ENCODE peak calls at places on chromosome 19, in eight cellular contexts. Q, X, J, D, T, U, A and W are unnamed samples.

GRCh38 chr19:1076951-1077350 is 10.0 kb downstream of the ARHGAP45 start:
- DNase-seq in Q (peak; percentile 14), A (peak; percentile 73), D (no peak), J (no peak), U (no peak), T (no peak), X (no peak), W (no peak)

GRCh38 chr19:35008891-35009341 is 8.8 kb downstream of the GRAMD1A start:
- DNase-seq in D (no peak), U (no peak), X (no peak), Q (no peak), J (no peak), T (no peak), A (no peak), W (no peak)

GRCh38 chr19:35013820-35014754 is 14.0 kb downstream of the GRAMD1A start:
- DNase-seq in X (no peak), A (no peak), Q (no peak), U (no peak), J (no peak), D (no peak), T (no peak), W (no peak)

GRCh38 chr19:49210108-49210900 is 52.7 kb downstream of the TRPM4 start:
- DNase-seq in U (peak; percentile 94), X (no peak), D (peak; percentile 49), T (peak; percentile 33), Q (peak; percentile 56), A (no peak), J (no peak), W (no peak)

GRCh38 chr19:30091456-30091855 is 149.4 kb downstream of the URI1 start:
- DNase-seq in D (no peak), Q (no peak), T (no peak), X (no peak), U (no peak), A (no peak), J (no peak), W (no peak)

GRCh38 chr19:23440207-23440606 is 44.9 kb upstream of the ZNF91 start:
- DNase-seq in D (no peak), Q (peak; percentile 47), U (no peak), A (no peak), T (no peak), X (peak; percentile 9), J (no peak), W (no peak)

GRCh38 chr19:34962281-34962944 is 1.6 kb downstream of the ZNF792 start:
- DNase-seq in D (no peak), Q (peak; percentile 70), X (no peak), T (no peak), A (no peak), U (no peak), J (no peak), W (no peak)

GRCh38 chr19:35756373-35757230 is at the start of gene HSPB6:
- DNase-seq in A (no peak), J (peak; percentile 91), Q (no peak), D (peak; percentile 91), U (peak; percentile 49), X (no peak), T (peak; percentile 84), W (no peak)

GRCh38 chr19:2214253-2214652 is 21.9 kb downstream of the PLEKHJ1 start:
- DNase-seq in J (no peak), Q (no peak), U (no peak), D (peak; percentile 13), X (no peak), A (no peak), T (no peak), W (no peak)

GRCh38 chr19:34171539-34171876 is 796 bp upstream of the LSM14A start:
- DNase-seq in U (no peak), Q (no peak), T (peak; percentile 89), A (no peak), X (peak; percentile 55), J (no peak), D (peak; percentile 73), W (peak; percentile 59)

GRCh38 chr19:8087876-8088275 is 35.3 kb downstream of the CCL25 start:
- DNase-seq in T (no peak), X (no peak), A (no peak), J (no peak), D (no peak), U (no peak), Q (no peak), W (no peak)

GRCh38 chr19:731000-731399 is 19.9 kb upstream of the MISP start:
- DNase-seq in U (no peak), D (no peak), Q (no peak), X (no peak), T (no peak), A (no peak), J (no peak), W (no peak)

GRCh38 chr19:31066385-31066784 is 282.9 kb downstream of the TSHZ3 start:
- DNase-seq in A (no peak), T (peak; percentile 76), Q (no peak), D (peak; percentile 65), X (peak; percentile 84), J (no peak), U (no peak), W (peak; percentile 0)

GRCh38 chr19:12778020-12778904 is 2.9 kb upstream of the HOOK2 start:
- DNase-seq in Q (peak; percentile 90), U (peak; percentile 56), D (peak; percentile 78), J (peak; percentile 88), A (peak; percentile 75), X (no peak), T (peak; percentile 76), W (no peak)

GRCh38 chr19:44645407-44646048 is 1.8 kb downstream of the PVR start:
- DNase-seq in U (no peak), J (no peak), A (no peak), T (no peak), D (no peak), X (no peak), Q (no peak), W (no peak)

GRCh38 chr19:51799311-51799997 is 4.5 kb downstream of the FPR3 start:
- DNase-seq in T (peak; percentile 97), X (no peak), D (peak; percentile 97), Q (peak; percentile 52), U (no peak), A (peak; percentile 72), J (peak; percentile 90), W (peak; percentile 90)
- TF ChIP-seq CTCF in T (peak; percentile 5), X (no peak), D (peak; percentile 7), Q (no peak), U (no peak), A (no peak), J (no peak), W (no peak)

GRCh38 chr19:58400916-58401824 is 5.7 kb downstream of the RNF225 start:
- DNase-seq in A (peak; percentile 98), T (peak; percentile 99), X (peak; percentile 97), J (peak; percentile 99), Q (peak; percentile 99), D (peak; percentile 99), U (peak; percentile 100), W (peak; percentile 98)

GRCh38 chr19:58399903-58400637 is 4.6 kb downstream of the RNF225 start:
- DNase-seq in D (no peak), A (no peak), J (peak; percentile 51), Q (no peak), T (no peak), X (no peak), U (no peak), W (no peak)

GRCh38 chr19:58400638-58400915 is 5.1 kb downstream of the RNF225 start:
- DNase-seq in U (no peak), Q (no peak), X (no peak), T (no peak), J (no peak), A (no peak), D (no peak), W (no peak)

GRCh38 chr19:58398545-58398944 is 3.1 kb downstream of the RNF225 start:
- DNase-seq in J (no peak), Q (no peak), U (no peak), A (no peak), T (no peak), D (no peak), X (no peak), W (no peak)

DNA sequence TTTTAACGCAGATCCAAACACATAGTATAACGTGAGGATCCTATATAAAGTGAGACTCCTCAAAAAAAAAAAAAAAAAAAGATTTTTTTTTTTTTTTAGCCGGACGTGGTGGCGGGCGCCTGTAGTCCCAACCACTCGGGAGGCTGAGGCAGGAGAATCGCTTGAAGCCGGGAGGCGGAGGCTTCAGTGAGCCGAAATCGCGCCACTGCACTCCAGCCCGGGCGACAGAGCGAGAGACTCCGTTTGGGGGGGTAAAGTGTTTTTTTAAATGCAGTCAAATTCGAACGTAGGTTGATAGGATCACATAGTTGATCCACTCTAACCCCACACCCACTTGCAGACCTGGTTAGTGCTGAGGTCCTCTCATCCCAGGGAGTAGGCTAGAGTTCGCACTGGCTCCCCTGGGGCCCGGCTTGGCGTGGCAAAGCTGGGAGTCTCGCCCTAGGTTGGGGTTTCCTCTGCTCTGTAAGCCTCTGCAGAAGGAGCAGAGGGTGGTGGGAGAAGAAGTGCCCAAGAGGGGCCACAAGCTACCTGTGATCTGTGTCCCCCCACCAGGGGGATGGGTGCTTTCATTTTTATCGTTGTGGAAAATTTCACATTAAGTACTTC is 6.5 kb downstream of the RNF225 start:
- DNase-seq in D (no peak), A (no peak), J (no peak), Q (no peak), X (no peak), U (no peak), T (peak; percentile 23), W (no peak)
- H3K4me3 ChIP-seq in D (peak overlapping the region; percentile 72), A (no peak overlapping the region), J (peak overlapping the region; percentile 61), Q (peak overlapping the region; percentile 81), X (peak overlapping the region; percentile 73), U (peak overlapping the region; percentile 68), T (peak overlapping the region; percentile 68), W (peak overlapping the region; percentile 69)

DNA sequence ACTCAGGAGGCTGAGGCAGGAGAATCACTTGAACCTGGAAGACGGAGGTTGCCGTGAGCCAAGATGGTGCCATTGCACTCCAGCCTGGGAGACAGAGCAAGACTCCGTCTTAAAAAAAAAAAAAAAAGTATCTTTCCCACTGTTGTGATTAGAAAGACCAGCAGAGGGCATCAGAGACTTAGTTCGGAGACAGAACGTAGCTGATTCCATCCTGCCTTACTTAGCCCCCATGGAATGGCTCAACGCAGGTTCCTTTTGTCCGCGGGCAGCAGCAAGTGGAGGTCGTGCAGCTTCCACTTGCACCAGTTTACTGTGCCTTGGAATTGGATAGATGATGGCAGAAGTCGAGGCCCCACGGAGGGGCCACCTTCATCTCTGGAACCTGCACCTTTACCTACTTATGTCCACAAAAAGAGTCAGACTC is 8.1 kb downstream of the TIMM29 start:
- DNase-seq in D (peak; percentile 85), Q (peak; percentile 80), T (peak; percentile 83), A (no peak), U (peak; percentile 96), J (no peak), X (peak; percentile 56), W (peak; percentile 73)
- TF ChIP-seq CTCF in D (peak; percentile 65), Q (peak; percentile 77), T (peak; percentile 67), A (peak; percentile 58), U (peak; percentile 75), J (peak; percentile 53), X (peak; percentile 55), W (peak; percentile 58)

DNA sequence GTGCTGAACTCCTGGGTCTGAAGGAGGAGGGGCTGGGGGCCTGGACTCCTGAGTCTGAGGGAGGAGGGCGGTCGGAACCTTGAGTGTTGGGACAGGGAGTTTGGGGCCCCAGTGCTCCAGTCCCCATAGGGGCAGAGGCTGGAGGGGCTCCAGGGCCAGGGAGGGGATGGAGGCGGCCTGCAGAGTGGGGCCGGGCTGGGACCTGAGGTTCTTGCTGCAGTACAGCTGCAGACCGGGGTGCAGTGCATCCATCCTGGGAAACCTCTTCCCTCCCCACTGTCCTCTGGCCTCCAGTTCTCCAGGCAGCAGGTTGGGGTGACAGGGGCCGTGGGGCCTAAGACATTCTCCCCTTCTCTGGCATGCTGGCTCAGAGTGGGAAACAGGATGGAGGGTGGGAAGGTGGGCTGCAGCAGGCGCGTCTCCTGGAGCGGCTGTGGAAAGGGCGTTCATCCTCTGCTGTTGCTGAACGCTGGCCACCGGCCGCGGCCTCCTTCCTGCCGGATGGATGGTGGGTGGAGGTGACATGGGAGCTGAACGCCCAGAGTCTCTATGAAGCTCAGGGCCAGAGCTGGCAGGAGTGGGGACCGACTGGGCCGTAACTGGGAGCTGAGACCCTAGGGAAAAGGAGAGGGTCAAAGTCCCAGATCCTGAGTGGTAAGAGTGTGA is 1.6 kb downstream of the BRSK1 start:
- DNase-seq in X (no peak), J (no peak), T (no peak), Q (no peak), D (no peak), U (no peak), A (no peak), W (no peak)
- H3K4me3 ChIP-seq in X (no peak overlapping the region), J (no peak overlapping the region), T (no peak overlapping the region), Q (no peak overlapping the region), D (peak overlapping the region; percentile 47), U (peak overlapping the region; percentile 98), A (no peak overlapping the region), W (peak overlapping the region; percentile 34)